ENCODE peak calls at places on chromosomes 6 and 20, in eight cellular contexts. X, C, H, M, B, S, T and W are unnamed samples.

GRCh38 chr6:51045548-51045947 is 226.9 kb downstream of the TFAP2B start:
- DNase-seq in S (no peak), M (no peak), H (no peak), T (no peak), B (no peak), X (no peak), C (no peak), W (no peak)

GRCh38 chr20:2799271-2799670 is 1.2 kb downstream of the CPXM1 start:
- DNase-seq in B (no peak), S (no peak), X (no peak), H (no peak), T (no peak), M (no peak), C (no peak), W (no peak)

GRCh38 chr20:50789968-50790650 is 4.8 kb upstream of the BCAS4 start:
- DNase-seq in S (no peak), B (no peak), M (no peak), X (no peak), T (no peak), H (no peak), C (no peak), W (no peak)

GRCh38 chr6:52994789-52995078 is 350 bp downstream of the GSTA4 start:
- DNase-seq in X (no peak), H (peak; percentile 24), T (no peak), M (no peak), C (no peak), S (no peak), B (peak; percentile 64), W (no peak)

GRCh38 chr6:120354452-120355098 is 979.7 kb downstream of the TBC1D32 start:
- DNase-seq in H (no peak), M (no peak), B (no peak), S (peak; percentile 4), C (no peak), T (no peak), X (no peak), W (no peak)

GRCh38 chr20:62768815-62769287 is 27.4 kb upstream of the MRGBP start:
- DNase-seq in S (no peak), X (no peak), C (no peak), T (no peak), M (no peak), B (no peak), H (no peak), W (peak; percentile 25)

GRCh38 chr20:53262294-53262840 is 290.2 kb downstream of the TSHZ2 start:
- DNase-seq in X (no peak), B (no peak), S (no peak), T (no peak), H (no peak), C (no peak), M (no peak), W (no peak)

GRCh38 chr6:155158044-155158843 is 105.6 kb upstream of the CLDN20 start:
- DNase-seq in H (no peak), B (no peak), T (no peak), C (no peak), M (no peak), X (no peak), S (no peak), W (peak; percentile 42)

GRCh38 chr6:38997128-38997761 is 51.3 kb upstream of the GLP1R start:
- DNase-seq in M (peak; percentile 29), C (no peak), B (peak; percentile 49), S (no peak), T (peak; percentile 82), H (peak; percentile 52), X (peak; percentile 1), W (peak; percentile 18)

GRCh38 chr20:62576815-62577214 is 65.5 kb upstream of the SLCO4A1 start:
- DNase-seq in M (no peak), B (no peak), C (no peak), S (no peak), T (no peak), X (no peak), H (peak; percentile 68), W (peak; percentile 28)

GRCh38 chr20:62136283-62137091 is 6.7 kb downstream of the PSMA7 start:
- DNase-seq in H (no peak), S (no peak), X (peak; percentile 73), M (peak; percentile 74), T (no peak), C (peak; percentile 44), B (peak; percentile 78), W (peak; percentile 84)

GRCh38 chr6:169070506-169071176 is 183.0 kb downstream of the THBS2 start:
- DNase-seq in H (no peak), B (no peak), T (no peak), C (peak; percentile 88), M (peak; percentile 26), S (no peak), X (peak; percentile 72), W (no peak)

DNA sequence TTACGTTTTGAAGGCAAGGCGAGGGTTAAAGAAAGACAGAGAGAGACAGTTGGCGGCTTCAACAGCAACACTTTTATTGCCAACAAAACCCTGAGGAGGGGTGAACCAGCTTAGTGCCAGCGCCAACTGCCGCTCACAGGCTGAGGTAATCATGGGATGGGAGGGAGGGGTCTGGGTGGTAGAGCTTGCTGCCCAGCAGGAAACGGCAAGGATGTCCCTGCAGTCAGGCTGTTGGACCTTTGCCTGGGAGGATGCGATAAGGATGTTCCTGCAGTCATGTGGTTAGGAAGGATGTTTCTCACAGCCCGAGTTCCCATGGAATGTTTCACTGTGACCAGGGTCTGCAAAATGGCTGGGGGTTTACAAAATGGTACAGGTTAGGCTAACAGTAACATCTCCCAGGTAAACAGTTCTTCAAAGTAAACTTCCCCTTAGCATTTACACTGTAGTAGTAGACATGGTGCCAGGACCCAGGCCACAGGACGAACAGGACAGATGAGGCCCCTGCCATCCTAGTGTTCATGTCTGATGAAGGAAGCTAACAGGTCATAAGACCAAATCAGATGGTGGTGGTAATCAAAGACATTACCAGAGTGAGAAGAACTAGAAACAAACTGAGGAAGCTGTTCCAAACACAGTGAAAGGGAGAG is 647.3 kb upstream of the DEFB115 start:
- DNase-seq in M (no peak), H (no peak), B (no peak), S (no peak), X (no peak), T (no peak), C (no peak), W (no peak)
- H3K9me3 ChIP-seq in M (no peaks in the 10 kb centered on the region), H (no peaks in the 10 kb centered on the region), B (no peaks in the 10 kb centered on the region), S (no peaks in the 10 kb centered on the region), X (peaks cover 31% of the 10 kb centered on the region), T (peaks cover 97% of the 10 kb centered on the region), C (peaks cover 8% of the 10 kb centered on the region), W (peaks cover 9% of the 10 kb centered on the region)

GRCh38 chr6:111614833-111615582 is 9.3 kb upstream of the TRAF3IP2 start:
- DNase-seq in M (peak; percentile 64), C (no peak), T (peak; percentile 64), S (no peak), B (no peak), H (peak; percentile 32), X (no peak), W (peak; percentile 40)
- TF ChIP-seq MAX in M (no peak), C (no peak), T (no peak), S (no peak), B (no peak), H (no peak), X (no peak), W (no peak)

GRCh38 chr20:38673261-38673660 is 51.0 kb upstream of the SLC32A1 start:
- DNase-seq in S (no peak), H (no peak), B (no peak), X (no peak), M (no peak), T (no peak), C (no peak), W (no peak)

GRCh38 chr20:38672504-38672903 is 51.8 kb upstream of the SLC32A1 start:
- DNase-seq in X (no peak), H (no peak), M (no peak), S (no peak), C (no peak), B (no peak), T (no peak), W (no peak)

GRCh38 chr20:38673731-38674177 is 50.5 kb upstream of the SLC32A1 start:
- DNase-seq in M (no peak), H (peak; percentile 60), T (no peak), B (peak; percentile 61), C (no peak), S (no peak), X (no peak), W (peak; percentile 39)

GRCh38 chr20:38676576-38676975 is 47.7 kb upstream of the SLC32A1 start:
- DNase-seq in X (no peak), T (no peak), M (no peak), S (no peak), B (no peak), H (no peak), C (no peak), W (no peak)

DNA sequence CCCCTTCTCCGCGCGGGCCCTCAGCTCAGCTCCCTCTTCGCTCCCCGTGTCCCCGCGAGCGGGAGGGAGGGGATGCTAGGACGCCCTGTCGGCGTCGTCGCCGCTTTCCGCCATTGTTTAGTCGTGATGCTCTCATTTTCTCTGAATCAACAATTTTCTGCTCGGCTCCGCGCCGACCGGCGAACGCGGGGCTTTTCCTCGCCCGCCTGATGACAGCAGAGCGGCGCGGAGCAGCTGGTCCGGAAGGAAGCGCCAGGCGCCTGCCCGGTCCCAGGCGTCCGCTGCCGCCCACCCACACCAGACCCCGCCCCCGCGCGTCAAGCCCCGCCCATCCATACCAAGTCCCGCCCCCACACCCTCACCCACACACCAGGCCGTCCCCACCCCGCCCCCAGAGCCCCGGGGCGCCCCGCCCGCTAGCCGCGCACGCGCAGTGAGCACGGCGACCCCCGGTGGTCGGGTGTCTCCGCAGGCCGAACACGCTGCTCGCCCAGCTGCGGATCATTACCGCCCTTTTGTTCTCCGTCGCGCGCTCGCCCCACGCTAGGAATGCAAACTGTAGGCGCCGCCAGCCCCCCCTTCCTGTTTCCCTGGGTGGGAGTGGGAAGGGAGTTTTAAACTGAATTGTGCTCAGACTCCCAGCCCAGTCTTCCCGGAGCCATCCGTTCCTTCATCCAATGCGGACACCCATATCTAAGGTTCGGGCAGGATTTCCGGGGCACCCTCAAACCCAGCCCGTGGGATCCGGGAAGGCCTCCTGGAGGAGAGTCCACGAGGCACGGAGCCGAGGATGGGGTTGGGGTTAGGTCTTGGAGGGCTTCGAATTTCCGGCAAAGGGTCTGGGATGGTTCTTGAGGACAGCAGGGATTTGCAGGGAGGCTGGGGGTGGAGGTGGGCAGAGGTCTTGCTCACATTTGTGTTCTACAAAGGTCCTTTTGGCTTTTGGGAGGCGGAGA is 49.8 kb upstream of the SLC32A1 start:
- DNase-seq in B (peak; percentile 99), C (no peak), T (peak; percentile 91), H (peak; percentile 99), X (no peak), S (no peak), M (no peak), W (peak; percentile 64)
- H3K4me3 ChIP-seq in B (peak overlapping the region; percentile 76), C (no peak overlapping the region), T (peak overlapping the region; percentile 65), H (peak overlapping the region; percentile 64), X (no peak overlapping the region), S (peak overlapping the region; percentile 85), M (no peak overlapping the region), W (peak overlapping the region; percentile 60)

GRCh38 chr6:335572-335971 is 43.3 kb downstream of the DUSP22 start:
- DNase-seq in S (no peak), M (no peak), H (no peak), C (no peak), B (no peak), T (no peak), X (no peak), W (no peak)

GRCh38 chr6:337782-338464 is 45.6 kb downstream of the DUSP22 start:
- DNase-seq in T (no peak), X (no peak), B (no peak), H (no peak), S (no peak), C (no peak), M (no peak), W (no peak)

GRCh38 chr6:334536-334935 is 42.2 kb downstream of the DUSP22 start:
- DNase-seq in T (no peak), H (no peak), S (no peak), X (no peak), B (no peak), M (no peak), C (no peak), W (no peak)

GRCh38 chr6:335146-335545 is 42.9 kb downstream of the DUSP22 start:
- DNase-seq in B (no peak), S (no peak), H (no peak), X (no peak), C (no peak), M (no peak), T (no peak), W (no peak)

GRCh38 chr6:336159-337114 is 44.1 kb downstream of the DUSP22 start:
- DNase-seq in C (no peak), M (no peak), X (no peak), H (no peak), B (no peak), S (peak; percentile 88), T (no peak), W (no peak)
- H3K9me3 ChIP-seq in C (no peaks in the 10 kb centered on the region), M (no peaks in the 10 kb centered on the region), X (no peaks in the 10 kb centered on the region), H (no peaks in the 10 kb centered on the region), B (no peaks in the 10 kb centered on the region), S (no peaks in the 10 kb centered on the region), T (peaks cover 77% of the 10 kb centered on the region), W (no peaks in the 10 kb centered on the region)